ENCODE peak calls at places on chromosomes 7 and 10, in nine cellular contexts. O is IMR-90, Y is fibroblast of lung, S is thyroid gland, D is H9, P is esophagus muscularis mucosa, U is lung, X is mesendoderm, G is suprapubic skin. F is an unnamed sample. For H3K4me1, the result is how much of the 10 kb centered on the place peaks cover.

GRCh38 chr10:50990568-50991495 is 83.5 kb upstream of the PRKG1 start:
- DNase-seq in O (peak), Y (peak), S (peak), D (peak), P (no peak), U (peak), X (peak), G (peak), F (peak)

GRCh38 chr7:78083466-78084120 is 285.0 kb downstream of the PHTF2 start:
- DNase-seq in O (peak), Y (no peak), S (no peak), D (no peak), P (no peak), U (no peak), X (no peak), G (no peak), F (no peak)

GRCh38 chr10:28503114-28503513 is 29.8 kb upstream of the WAC start:
- DNase-seq in O (no peak), Y (no peak), S (peak), D (no peak), P (no peak), U (peak), X (no peak), G (no peak), F (peak)

GRCh38 chr7:103538964-103539709 is 93.1 kb upstream of the SLC26A5 start:
- DNase-seq in O (no peak), Y (no peak), S (no peak), D (no peak), P (no peak), U (no peak), X (no peak), G (no peak), F (no peak)

GRCh38 chr7:73433924-73434700 is 534 bp downstream of the FZD9 start:
- DNase-seq in O (no peak), Y (no peak), S (no peak), D (peak), P (no peak), U (no peak), X (peak), G (no peak), F (peak)

GRCh38 chr7:95993420-95993819 is 221.1 kb downstream of the DYNC1I1 start:
- DNase-seq in O (no peak), Y (no peak), S (no peak), D (no peak), P (no peak), U (no peak), X (no peak), G (no peak), F (no peak)

GRCh38 chr10:118511720-118512119 is 83.7 kb downstream of the PRLHR start:
- DNase-seq in O (no peak), Y (no peak), S (no peak), D (no peak), P (no peak), U (no peak), X (no peak), G (no peak), F (no peak)

GRCh38 chr7:36971515-36972139 is 247.3 kb upstream of the AOAH start:
- DNase-seq in O (no peak), Y (no peak), S (no peak), D (no peak), P (no peak), U (no peak), X (no peak), G (no peak), F (no peak)

GRCh38 chr10:34721201-34721840 is 93.8 kb downstream of the PARD3 start:
- DNase-seq in O (peak), Y (peak), S (no peak), D (no peak), P (peak), U (no peak), X (no peak), G (no peak), F (no peak)

GRCh38 chr7:131235489-131236317 is 92.0 kb upstream of the MKLN1 start:
- DNase-seq in O (peak), Y (peak), S (no peak), D (no peak), P (no peak), U (peak), X (peak), G (no peak), F (no peak)

GRCh38 chr7:103119791-103120291 is 29.1 kb downstream of the NAPEPLD start:
- DNase-seq in O (no peak), Y (no peak), S (no peak), D (no peak), P (no peak), U (no peak), X (no peak), G (no peak), F (no peak)

GRCh38 chr10:102780246-102780645 is 36.5 kb downstream of the WBP1L start:
- DNase-seq in O (peak), Y (peak), S (no peak), D (no peak), P (no peak), U (no peak), X (no peak), G (no peak), F (no peak)

GRCh38 chr7:47375590-47375989 is 206.3 kb downstream of the TNS3 start:
- DNase-seq in O (peak), Y (no peak), S (no peak), D (no peak), P (no peak), U (no peak), X (no peak), G (no peak), F (no peak)

GRCh38 chr10:65602182-65602865 is 1323.5 kb upstream of the LRRTM3 start:
- DNase-seq in O (no peak), Y (no peak), S (no peak), D (no peak), P (no peak), U (no peak), X (no peak), G (no peak), F (no peak)

GRCh38 chr10:37703074-37703473 is 154.3 kb downstream of the ZNF248 start:
- DNase-seq in O (no peak), Y (no peak), S (no peak), D (no peak), P (no peak), U (no peak), X (no peak), G (no peak), F (no peak)

GRCh38 chr10:37703833-37704382 is 153.5 kb downstream of the ZNF248 start:
- DNase-seq in O (no peak), Y (no peak), S (no peak), D (no peak), P (no peak), U (no peak), X (no peak), G (no peak), F (no peak)

GRCh38 chr10:37700886-37701780 is 156.3 kb downstream of the ZNF248 start:
- DNase-seq in O (no peak), Y (no peak), S (no peak), D (no peak), P (no peak), U (no peak), X (no peak), G (peak), F (no peak)

GRCh38 chr10:37704566-37704965 is 152.8 kb downstream of the ZNF248 start:
- DNase-seq in O (no peak), Y (no peak), S (no peak), D (no peak), P (no peak), U (no peak), X (no peak), G (no peak), F (no peak)

GRCh38 chr10:37701781-37702493 is 155.5 kb downstream of the ZNF248 start:
- DNase-seq in O (no peak), Y (no peak), S (no peak), D (no peak), P (no peak), U (no peak), X (no peak), G (no peak), F (no peak)
- H3K27ac ChIP-seq in O (no peak), Y (no peak), S (no peak), D (no peak), P (no peak), U (no peak), X (no peak), G (no peak), F (no peak)

GRCh38 chr10:53476650-53477312 is 704.2 kb upstream of the MBL2 start:
- DNase-seq in O (no peak), Y (no peak), S (no peak), D (no peak), P (no peak), U (no peak), X (peak), G (no peak), F (no peak)

GRCh38 chr10:53479365-53479764 is 706.8 kb upstream of the MBL2 start:
- DNase-seq in O (no peak), Y (no peak), S (no peak), D (no peak), P (no peak), U (no peak), X (peak), G (no peak), F (no peak)

GRCh38 chr10:53477313-53477675 is 704.7 kb upstream of the MBL2 start:
- DNase-seq in O (no peak), Y (no peak), S (no peak), D (no peak), P (no peak), U (no peak), X (peak), G (no peak), F (no peak)
- H3K4me1 ChIP-seq in O (under half), Y (under half), S (under half), D (under half), P (under half), U (under half), X (under half), G (under half), F (under half)

GRCh38 chr7:19958309-19958896 is 185.0 kb upstream of the TMEM196 start:
- DNase-seq in O (peak), Y (peak), S (no peak), D (no peak), P (no peak), U (no peak), X (peak), G (no peak), F (no peak)

GRCh38 chr7:19963695-19964094 is 190.3 kb upstream of the TMEM196 start:
- DNase-seq in O (no peak), Y (no peak), S (no peak), D (no peak), P (no peak), U (no peak), X (no peak), G (no peak), F (no peak)

GRCh38 chr7:19969859-19970493 is 196.6 kb upstream of the TMEM196 start:
- DNase-seq in O (no peak), Y (no peak), S (no peak), D (no peak), P (no peak), U (no peak), X (no peak), G (no peak), F (no peak)

GRCh38 chr7:19964198-19964597 is 190.8 kb upstream of the TMEM196 start:
- DNase-seq in O (no peak), Y (peak), S (no peak), D (no peak), P (no peak), U (no peak), X (no peak), G (no peak), F (no peak)
- H3K27ac ChIP-seq in O (no peak), Y (no peak), S (no peak), D (no peak), P (no peak), U (no peak), X (no peak), G (no peak), F (no peak)

GRCh38 chr7:151489498-151489897 is 30.2 kb downstream of the RHEB start:
- DNase-seq in O (no peak), Y (no peak), S (no peak), D (no peak), P (no peak), U (no peak), X (no peak), G (no peak), F (no peak)
- H3K4me1 ChIP-seq in O (under half), Y (under half), S (under half), D (under half), P (under half), U (under half), X (under half), G (under half), F (half or more)

GRCh38 chr10:61905837-61906236 is 4.3 kb downstream of the ARID5B start:
- DNase-seq in O (no peak), Y (no peak), S (no peak), D (no peak), P (no peak), U (no peak), X (no peak), G (no peak), F (no peak)
- H3K27ac ChIP-seq in O (no peak), Y (no peak), S (no peak), D (no peak), P (peak), U (no peak), X (no peak), G (no peak), F (no peak)

DNA sequence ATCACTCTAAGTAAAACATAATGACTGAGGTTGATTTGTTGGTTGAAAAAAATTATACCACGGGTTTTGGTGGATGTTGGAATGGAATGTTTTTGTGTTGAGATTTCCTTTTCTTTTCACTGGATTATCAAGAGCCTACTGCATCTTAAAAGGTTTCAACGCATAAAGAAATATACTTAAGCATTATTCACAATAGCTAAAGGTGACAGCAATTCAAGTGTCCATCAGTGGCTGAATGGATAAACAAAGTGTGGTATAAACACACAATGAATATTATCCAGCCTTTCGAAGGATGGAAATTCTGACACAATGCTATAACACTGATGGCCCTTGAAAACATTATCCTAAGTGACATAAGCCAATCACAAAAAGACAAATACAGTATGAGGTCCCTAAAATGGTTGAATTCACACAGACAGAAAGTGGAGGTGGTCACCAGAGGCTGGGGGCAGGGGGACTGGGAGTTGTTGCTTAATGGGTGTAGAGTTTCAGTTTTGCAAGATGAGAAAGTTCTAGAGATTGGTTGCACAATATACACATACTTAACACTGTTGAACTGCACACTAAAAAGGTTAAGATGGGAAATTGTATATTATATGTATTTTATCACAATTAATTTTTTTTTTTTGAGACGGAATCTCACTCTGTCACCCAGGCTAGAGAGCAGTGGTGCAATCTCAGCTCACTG is 122.3 kb downstream of the NRP1 start:
- DNase-seq in O (peak), Y (peak), S (no peak), D (no peak), P (no peak), U (no peak), X (no peak), G (no peak), F (no peak)
- H3K4me1 ChIP-seq in O (under half), Y (under half), S (under half), D (under half), P (under half), U (under half), X (under half), G (under half), F (under half)

DNA sequence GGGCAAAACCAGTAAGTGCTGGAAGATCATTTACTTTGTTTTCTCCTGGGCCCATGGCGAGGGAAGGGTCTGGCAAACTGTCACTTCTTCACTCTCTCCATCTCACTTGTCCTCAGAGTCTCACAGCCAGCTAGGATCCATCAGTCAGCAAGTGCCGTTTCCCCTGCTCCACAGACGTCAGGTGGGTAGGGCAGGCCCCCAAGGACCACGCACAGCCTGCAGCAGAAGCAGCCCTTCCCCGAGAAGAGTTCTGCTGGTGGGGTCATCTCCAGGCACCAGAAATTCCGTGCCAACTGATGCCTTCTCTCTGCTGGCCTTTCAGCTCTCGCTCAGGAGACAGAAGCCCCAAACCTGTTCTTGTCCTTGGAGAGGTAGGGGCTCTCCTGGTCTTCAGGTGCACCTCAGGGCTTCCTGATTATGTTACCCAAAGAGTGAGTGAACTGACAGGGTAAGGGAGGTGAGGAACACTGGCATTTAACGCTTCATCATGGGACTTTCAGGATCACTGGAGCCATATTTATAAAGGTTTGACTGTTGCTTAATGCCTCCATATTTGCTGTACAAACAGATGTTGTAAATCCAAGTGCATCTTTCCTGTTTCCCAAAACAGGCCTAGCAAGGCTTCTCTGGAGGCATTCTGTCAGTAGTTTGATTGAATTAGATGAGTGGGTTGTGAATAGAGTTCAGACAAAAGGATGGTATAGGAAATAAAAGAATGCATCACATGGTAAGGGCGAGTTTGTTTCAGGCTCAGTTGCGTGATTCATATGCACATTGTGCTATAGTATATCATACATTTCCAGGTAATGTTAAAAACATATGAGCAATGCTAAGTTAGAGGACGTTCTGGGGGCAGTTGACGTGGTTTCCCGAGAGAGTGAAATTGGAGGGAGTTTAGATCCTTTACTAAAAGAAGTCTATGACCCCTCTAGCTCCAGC is 13.7 kb upstream of the TSPAN15 start:
- DNase-seq in O (no peak), Y (no peak), S (no peak), D (no peak), P (no peak), U (no peak), X (no peak), G (no peak), F (no peak)
- H3K27ac ChIP-seq in O (no peak), Y (no peak), S (no peak), D (no peak), P (no peak), U (peak), X (no peak), G (peak), F (peak)

GRCh38 chr7:143931739-143932138 is 3.3 kb upstream of the OR2F2 start:
- DNase-seq in O (peak), Y (no peak), S (no peak), D (no peak), P (no peak), U (no peak), X (no peak), G (no peak), F (no peak)
- H3K4me1 ChIP-seq in O (under half), Y (under half), S (under half), D (under half), P (under half), U (under half), X (under half), G (under half), F (under half)

GRCh38 chr7:98134420-98134819 is 27.8 kb downstream of the LMTK2 start:
- DNase-seq in O (no peak), Y (no peak), S (no peak), D (no peak), P (no peak), U (no peak), X (no peak), G (no peak), F (no peak)

GRCh38 chr7:98137826-98138151 is 31.1 kb downstream of the LMTK2 start:
- DNase-seq in O (no peak), Y (no peak), S (no peak), D (no peak), P (no peak), U (no peak), X (no peak), G (no peak), F (no peak)

GRCh38 chr7:98136423-98136822 is 29.8 kb downstream of the LMTK2 start:
- DNase-seq in O (no peak), Y (no peak), S (no peak), D (no peak), P (no peak), U (no peak), X (no peak), G (no peak), F (no peak)

GRCh38 chr7:98137134-98137825 is 30.6 kb downstream of the LMTK2 start:
- DNase-seq in O (no peak), Y (no peak), S (no peak), D (no peak), P (no peak), U (no peak), X (no peak), G (no peak), F (no peak)

GRCh38 chr7:98135984-98136383 is 29.3 kb downstream of the LMTK2 start:
- DNase-seq in O (no peak), Y (no peak), S (no peak), D (no peak), P (no peak), U (no peak), X (no peak), G (no peak), F (no peak)
- H3K27ac ChIP-seq in O (no peak), Y (no peak), S (no peak), D (no peak), P (no peak), U (no peak), X (no peak), G (no peak), F (no peak)

F was measured in body of pancreas.